ENCODE peak calls at places on chromosomes 1 and 21, in nine cellular contexts. Q, O, K, X, J, E, R, L and A are unnamed samples.

GRCh38 chr1:93605812-93606512 is 75.7 kb downstream of the BCAR3 start:
- DNase-seq in O (no peak), K (no peak), E (no peak), R (no peak), L (no peak), X (no peak), Q (no peak), J (no peak), A (no peak)

GRCh38 chr1:91506071-91506470 is 5.4 kb downstream of the CDC7 start:
- DNase-seq in E (no peak), K (no peak), O (no peak), R (no peak), X (no peak), Q (no peak), L (no peak), J (no peak), A (no peak)

GRCh38 chr1:15153842-15154479 is 414 bp downstream of the TMEM51 start:
- DNase-seq in J (no peak), R (no peak), O (peak), Q (peak), E (peak), X (no peak), L (peak), K (no peak), A (peak)

GRCh38 chr1:85465099-85465790 is at the start of gene DDAH1:
- DNase-seq in J (peak), K (no peak), R (no peak), X (peak), L (peak), O (peak), E (no peak), Q (peak), A (peak)

GRCh38 chr1:116940809-116941640 is 31.3 kb downstream of the PTGFRN start:
- DNase-seq in J (no peak), E (no peak), Q (no peak), O (no peak), X (no peak), K (no peak), R (no peak), L (no peak), A (no peak)

GRCh38 chr1:7915826-7916225 is 24.8 kb downstream of the TNFRSF9 start:
- DNase-seq in Q (no peak), L (no peak), K (no peak), E (no peak), O (no peak), X (no peak), J (no peak), R (no peak), A (no peak)

GRCh38 chr1:169271094-169271493 is 96.5 kb downstream of the NME7 start:
- DNase-seq in R (no peak), X (no peak), E (no peak), L (no peak), O (no peak), K (no peak), J (no peak), Q (no peak), A (no peak)

GRCh38 chr1:44733365-44733764 is 2.4 kb upstream of the RNU5D-1 start:
- DNase-seq in R (no peak), K (no peak), L (no peak), J (peak), X (no peak), E (no peak), Q (no peak), O (no peak), A (no peak)

GRCh38 chr1:43322506-43322905 is 15.1 kb upstream of the MPL start:
- DNase-seq in E (no peak), J (no peak), X (peak), O (peak), K (no peak), R (no peak), Q (no peak), L (no peak), A (no peak)

GRCh38 chr1:43558346-43558841 is 27.7 kb downstream of the PTPRF start:
- DNase-seq in X (no peak), J (no peak), K (no peak), R (no peak), L (peak), O (peak), E (no peak), Q (peak), A (no peak)

GRCh38 chr1:27555700-27556424 is 48.1 kb downstream of the AHDC1 start:
- DNase-seq in E (peak), X (no peak), O (no peak), K (peak), Q (no peak), L (no peak), R (peak), J (peak), A (no peak)

GRCh38 chr1:96364576-96364975 is 357.0 kb upstream of the PTBP2 start:
- DNase-seq in R (no peak), J (no peak), X (no peak), L (no peak), O (no peak), K (no peak), E (no peak), Q (no peak), A (no peak)

GRCh38 chr1:229383961-229384360 is 41.1 kb upstream of the CCSAP start:
- DNase-seq in O (no peak), K (no peak), J (no peak), E (no peak), L (no peak), X (no peak), Q (no peak), R (no peak), A (no peak)

GRCh38 chr1:55144886-55145285 is 70.3 kb downstream of the USP24 start:
- DNase-seq in K (no peak), E (no peak), X (no peak), R (no peak), J (no peak), L (no peak), Q (no peak), O (no peak), A (no peak)
- TF ChIP-seq CTCF in K (no peak), E (no peak), X (no peak), R (no peak), J (no peak), L (no peak), Q (no peak), O (no peak), A (no peak)

DNA sequence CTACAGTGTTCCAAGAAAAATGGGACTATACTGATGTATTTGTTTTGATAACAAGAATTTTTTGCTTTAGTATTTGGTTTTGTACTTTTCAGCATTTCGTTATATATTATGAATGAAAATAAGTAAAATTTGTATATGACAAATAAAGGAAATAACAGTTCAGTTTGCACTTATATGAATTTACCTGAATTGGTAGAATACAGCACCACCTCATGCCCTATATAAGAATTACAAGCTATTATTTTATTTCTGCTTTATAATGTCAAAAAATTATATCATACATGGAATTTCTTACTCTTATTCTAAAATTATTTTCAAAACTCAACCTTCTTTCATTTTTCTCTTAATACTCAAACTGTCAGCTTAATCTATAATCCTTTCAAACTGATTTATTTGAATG is 14.6 kb downstream of the EFCAB7 start:
- DNase-seq in K (no peak), X (no peak), L (no peak), J (no peak), R (no peak), Q (no peak), E (no peak), O (no peak), A (no peak)
- TF ChIP-seq CTCF in K (peak), X (peak), L (peak), J (no peak), R (peak), Q (peak), E (no peak), O (peak), A (peak)

GRCh38 chr1:114671011-114671938 is 1.4 kb upstream of the DENND2C start:
- DNase-seq in Q (no peak), J (no peak), E (no peak), K (no peak), R (no peak), L (no peak), X (no peak), O (no peak), A (no peak)
- TF ChIP-seq CTCF in Q (peak), J (no peak), E (no peak), K (peak), R (peak), L (peak), X (peak), O (peak), A (peak)

DNA sequence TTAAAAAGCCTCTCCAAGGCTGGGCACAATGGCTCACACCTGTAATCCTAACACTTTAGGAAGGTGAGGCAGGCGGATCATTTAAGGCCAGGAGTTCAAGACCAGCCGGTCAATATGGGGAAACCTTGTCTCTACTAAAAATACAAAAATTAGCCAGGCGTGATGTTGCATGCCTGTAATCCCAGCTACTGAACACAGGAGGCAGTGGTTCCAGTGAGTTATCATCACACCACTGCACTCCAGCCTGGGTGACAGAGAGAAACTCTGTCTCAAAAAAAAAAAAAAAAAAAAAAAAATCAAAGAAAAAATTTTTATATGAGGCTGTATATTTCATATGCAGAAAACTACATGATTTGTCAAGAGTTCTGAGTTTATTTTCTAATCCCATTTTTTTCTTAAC is 1107.1 kb upstream of the TMPRSS15 start:
- DNase-seq in J (no peak), Q (no peak), K (no peak), O (no peak), R (no peak), L (no peak), X (no peak), E (no peak), A (no peak)
- TF ChIP-seq CTCF in J (no peak), Q (no peak), K (no peak), O (no peak), R (no peak), L (peak), X (no peak), E (no peak), A (peak)

GRCh38 chr1:151007853-151008243 is 401 bp upstream of the PRUNE1 start:
- DNase-seq in Q (no peak), O (no peak), K (no peak), R (no peak), J (no peak), L (no peak), X (no peak), E (no peak), A (no peak)

GRCh38 chr1:151008244-151009205 is at the start of gene PRUNE1:
- DNase-seq in Q (peak), J (peak), X (peak), E (peak), L (peak), O (peak), K (peak), R (peak), A (peak)

GRCh38 chr1:151009206-151009587 is 948 bp downstream of the PRUNE1 start:
- DNase-seq in K (no peak), E (no peak), R (no peak), Q (no peak), O (no peak), L (no peak), J (no peak), X (no peak), A (no peak)

GRCh38 chr1:151005729-151006330 is 872 bp downstream of the MINDY1 start:
- DNase-seq in E (no peak), K (no peak), L (no peak), R (no peak), O (no peak), Q (no peak), X (no peak), J (no peak), A (no peak)

GRCh38 chr1:151006331-151007052 is at the start of gene MINDY1:
- DNase-seq in K (no peak), X (peak), L (peak), J (peak), E (peak), O (peak), Q (peak), R (peak), A (peak)
- TF ChIP-seq CTCF in K (no peak), X (peak), L (peak), J (peak), E (no peak), O (peak), Q (peak), R (peak), A (peak)

DNA sequence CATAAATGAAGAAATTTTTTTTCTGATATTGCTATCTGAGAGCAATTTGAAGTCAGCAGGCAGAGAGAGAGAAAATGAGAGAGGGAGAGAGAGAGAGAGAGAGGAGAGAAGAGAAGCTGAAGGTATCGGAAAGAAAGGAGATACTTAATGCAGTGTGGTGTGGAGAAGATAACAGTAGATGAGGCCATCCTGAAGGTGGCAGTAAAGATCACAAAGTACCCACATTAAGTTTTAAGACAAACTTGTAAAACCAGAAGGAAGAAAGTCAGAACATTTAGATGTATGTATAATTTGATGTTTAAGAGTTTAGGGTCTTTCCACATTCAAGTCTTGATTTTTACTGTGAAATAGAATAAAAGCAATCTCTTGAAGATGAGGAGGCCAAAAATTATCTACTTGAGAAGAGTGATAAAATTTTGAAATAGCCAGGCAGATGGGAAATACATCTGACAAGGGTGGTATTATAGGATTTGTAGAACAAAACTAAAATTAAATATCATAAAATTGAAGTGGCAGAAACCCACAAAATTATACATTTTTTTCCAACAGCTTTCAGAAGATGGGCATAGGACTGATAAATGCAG is 1753.4 kb downstream of the MRPL39 start:
- DNase-seq in O (no peak), Q (no peak), E (no peak), R (no peak), K (no peak), L (no peak), X (no peak), J (no peak), A (no peak)
- TF ChIP-seq CTCF in O (peak), Q (peak), E (no peak), R (peak), K (no peak), L (peak), X (peak), J (peak), A (peak)